ENCODE peak calls at places on chromosomes 12 and 14, in five cellular contexts. K is PC-3, N is fibroblast of lung, P is heart right ventricle, R is esophagus squamous epithelium. B is an unnamed sample. For H3K4me1 and H3K27me3, the result is how much of the 10 kb centered on the place peaks cover.

GRCh38 chr14:89618309-89618708 is 201.3 kb upstream of the FOXN3 start:
- DNase-seq in K (peak), N (peak), P (no peak), R (no peak), B (no peak)

GRCh38 chr12:32885831-32886230 is 10.7 kb downstream of the PKP2 start:
- DNase-seq in K (no peak), N (no peak), P (no peak), R (no peak), B (no peak)

GRCh38 chr14:31013841-31014240 is 11.6 kb upstream of the AP4S1 start:
- DNase-seq in K (no peak), N (no peak), P (no peak), R (no peak), B (no peak)

GRCh38 chr12:113221997-113222729 is 899 bp downstream of the TPCN1 start:
- DNase-seq in K (peak), N (no peak), P (no peak), R (no peak), B (no peak)

GRCh38 chr14:22266683-22267082 is 322.3 kb downstream of the DAD1 start:
- DNase-seq in K (peak), N (no peak), P (no peak), R (no peak), B (no peak)

GRCh38 chr12:51270067-51270846 is at the start of gene SMAGP:
- DNase-seq in K (peak), N (peak), P (peak), R (no peak), B (peak)

GRCh38 chr12:118025168-118025567 is 8.7 kb downstream of the RFC5 start:
- DNase-seq in K (no peak), N (no peak), P (no peak), R (no peak), B (no peak)

GRCh38 chr12:67915335-67915851 is 73.9 kb upstream of the IFNG-AS1 start:
- DNase-seq in K (no peak), N (no peak), P (no peak), R (no peak), B (no peak)

GRCh38 chr12:110270125-110270962 is 10.7 kb upstream of the ATP2A2 start:
- DNase-seq in K (peak), N (peak), P (peak), R (no peak), B (no peak)

GRCh38 chr12:119594399-119594730 is 791 bp downstream of the TMEM233 start:
- DNase-seq in K (no peak), N (no peak), P (no peak), R (no peak), B (no peak)

GRCh38 chr14:65412881-65413738 is 580 bp downstream of the FUT8 start:
- DNase-seq in K (peak), N (peak), P (peak), R (no peak), B (peak)

GRCh38 chr12:54208591-54208990 is 19.8 kb upstream of the SMUG1 start:
- DNase-seq in K (no peak), N (no peak), P (no peak), R (no peak), B (no peak)

GRCh38 chr12:57089259-57090245 is 638 bp downstream of the NAB2 start:
- DNase-seq in K (peak), N (peak), P (peak), R (no peak), B (peak)

GRCh38 chr14:68245146-68246073 is 425.8 kb downstream of the RAD51B start:
- DNase-seq in K (no peak), N (peak), P (peak), R (no peak), B (no peak)

GRCh38 chr12:45349911-45350310 is 134.0 kb downstream of the ANO6 start:
- DNase-seq in K (peak), N (peak), P (no peak), R (no peak), B (no peak)

GRCh38 chr14:25011095-25011494 is 38.9 kb downstream of the STXBP6 start:
- DNase-seq in K (no peak), N (no peak), P (no peak), R (no peak), B (no peak)

GRCh38 chr14:103427485-103428443 is 42.5 kb downstream of the MARK3 start:
- DNase-seq in K (peak), N (peak), P (peak), R (no peak), B (no peak)

GRCh38 chr14:76917759-76918175 is 91.6 kb downstream of the LRRC74A start:
- DNase-seq in K (no peak), N (no peak), P (peak), R (no peak), B (peak)

GRCh38 chr12:104370989-104371870 is 67.7 kb downstream of the EID3 start:
- DNase-seq in K (peak), N (no peak), P (no peak), R (no peak), B (no peak)

GRCh38 chr12:4251967-4252366 is 21.6 kb upstream of the CCND2 start:
- DNase-seq in K (no peak), N (no peak), P (no peak), R (no peak), B (no peak)

GRCh38 chr12:12349711-12350665 is at the start of gene MANSC1:
- DNase-seq in K (peak), N (peak), P (peak), R (no peak), B (peak)

GRCh38 chr14:19800282-19801117 is 3.1 kb upstream of the OR4N2 start:
- DNase-seq in K (no peak), N (no peak), P (no peak), R (no peak), B (peak)

GRCh38 chr12:51994959-51995358 is 11.8 kb upstream of the TAMALIN start:
- DNase-seq in K (no peak), N (no peak), P (no peak), R (no peak), B (no peak)

GRCh38 chr12:113667095-113667494 is 195.4 kb upstream of the LHX5 start:
- DNase-seq in K (no peak), N (no peak), P (no peak), R (no peak), B (no peak)

GRCh38 chr12:53950789-53951576 is 3.7 kb upstream of the HOXC12 start:
- DNase-seq in K (no peak), N (no peak), P (no peak), R (no peak), B (no peak)

GRCh38 chr12:49055978-49056754 is 4.4 kb downstream of the KMT2D start:
- DNase-seq in K (peak), N (peak), P (peak), R (peak), B (peak)

GRCh38 chr12:72574138-72574537 is 302.0 kb downstream of the TRHDE start:
- DNase-seq in K (peak), N (no peak), P (no peak), R (no peak), B (no peak)

GRCh38 chr14:76268013-76268376 is 107.9 kb upstream of the ESRRB start:
- DNase-seq in K (no peak), N (no peak), P (no peak), R (no peak), B (no peak)

GRCh38 chr12:93824514-93825500 is 147.6 kb downstream of the CRADD start:
- DNase-seq in K (no peak), N (no peak), P (no peak), R (no peak), B (no peak)

DNA sequence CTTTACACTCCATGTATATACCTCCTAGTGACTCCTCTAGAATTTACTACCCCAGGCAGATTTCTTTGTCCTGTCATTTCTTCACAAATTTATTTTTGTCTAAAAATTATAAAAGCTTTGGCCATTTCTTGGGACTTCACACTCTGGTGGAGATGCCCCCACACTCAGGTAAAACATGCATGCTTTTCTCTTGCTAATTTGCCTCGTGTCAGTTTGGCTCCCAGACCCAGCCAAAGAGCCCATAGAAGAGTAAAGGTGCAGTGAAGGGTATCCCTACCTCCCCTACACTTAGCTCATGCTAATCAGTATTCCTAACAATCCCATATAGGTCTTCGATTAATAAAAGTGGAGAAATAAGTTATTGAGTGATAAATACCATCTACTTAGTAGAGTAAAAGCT is 256.5 kb upstream of the KRR1 start:
- DNase-seq in K (no peak), N (no peak), P (no peak), R (no peak), B (no peak)
- H3K4me3 ChIP-seq in K (no peak), N (no peak), P (no peak), R (no peak), B (no peak)

GRCh38 chr12:88923631-88924030 is 343.4 kb upstream of the KITLG start:
- DNase-seq in K (no peak), N (no peak), P (no peak), R (no peak), B (no peak)

GRCh38 chr12:88924162-88924561 is 343.9 kb upstream of the KITLG start:
- DNase-seq in K (peak), N (no peak), P (no peak), R (no peak), B (no peak)

GRCh38 chr12:88922816-88923215 is 342.5 kb upstream of the KITLG start:
- DNase-seq in K (no peak), N (peak), P (no peak), R (no peak), B (no peak)

GRCh38 chr12:88921890-88922532 is 341.7 kb upstream of the KITLG start:
- DNase-seq in K (no peak), N (no peak), P (no peak), R (no peak), B (no peak)

DNA sequence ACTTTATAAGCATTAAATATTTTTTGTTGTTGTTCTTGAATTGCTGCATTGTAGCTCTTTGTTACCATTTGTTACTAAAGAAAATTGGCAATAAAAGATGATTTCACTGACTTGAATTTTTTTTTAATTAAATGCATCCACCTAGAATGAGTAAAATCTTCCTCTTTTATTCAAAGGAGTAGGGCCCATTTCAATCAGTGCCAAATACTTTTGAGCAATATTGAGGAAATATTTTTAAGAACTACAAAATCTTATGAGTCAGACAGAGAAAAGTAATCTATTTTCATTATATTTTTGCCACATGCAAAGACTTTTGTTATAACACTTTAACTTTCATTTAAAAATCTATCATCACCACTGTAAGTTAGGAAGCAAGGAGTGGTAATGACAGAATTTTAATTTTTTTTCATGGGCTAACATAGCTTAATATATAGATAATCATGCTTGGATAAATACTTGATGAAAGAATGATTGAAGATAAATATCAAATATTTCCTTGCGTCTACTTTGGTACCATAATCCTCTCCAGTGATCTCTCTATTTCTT is 345.2 kb upstream of the KITLG start:
- DNase-seq in K (peak), N (peak), P (no peak), R (no peak), B (no peak)
- H3K4me1 ChIP-seq in K (under half), N (under half), P (under half), R (under half), B (under half)

GRCh38 chr14:69260979-69261605 is 1.1 kb downstream of the GALNT16 start:
- DNase-seq in K (peak), N (no peak), P (no peak), R (no peak), B (no peak)
- H3K27me3 ChIP-seq in K (half or more), N (under half), P (under half), R (under half), B (half or more)

GRCh38 chr14:93708800-93709199 is 79.5 kb downstream of the PRIMA1 start:
- DNase-seq in K (no peak), N (no peak), P (no peak), R (no peak), B (no peak)
- H3K4me3 ChIP-seq in K (no peak), N (no peak), P (no peak), R (no peak), B (no peak)

DNA sequence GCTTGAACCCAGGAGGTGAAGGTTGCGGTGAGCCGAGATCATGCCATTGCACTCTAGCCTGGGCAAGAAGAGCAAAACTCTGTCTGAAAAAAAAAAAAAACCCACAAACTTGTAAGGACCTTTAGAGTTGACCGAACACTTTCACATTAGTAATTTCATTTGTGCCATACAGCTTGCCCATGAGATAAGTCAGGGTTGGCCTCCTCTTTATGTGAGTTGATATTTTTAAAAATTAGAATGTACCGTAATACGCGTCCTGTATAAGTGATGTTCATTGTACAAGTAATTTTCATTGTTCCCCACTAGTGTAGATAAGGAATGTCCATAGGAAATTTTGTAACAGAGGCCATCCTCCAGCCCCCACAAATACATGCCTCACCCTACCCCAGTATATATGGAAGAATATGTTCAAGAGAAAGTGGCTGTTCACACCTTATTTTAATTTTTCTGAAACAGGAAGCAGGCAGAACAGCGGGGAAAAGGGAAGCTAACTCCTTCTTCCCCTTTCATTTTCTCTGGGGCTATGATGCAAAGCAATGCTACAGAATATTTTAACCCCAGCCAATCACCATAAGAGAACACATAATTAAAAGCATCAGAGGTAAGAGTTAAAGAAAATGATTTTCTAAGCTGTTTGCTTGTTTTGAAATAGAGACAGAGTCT is 31.9 kb upstream of the HIF1A start:
- DNase-seq in K (no peak), N (no peak), P (no peak), R (no peak), B (no peak)
- H3K4me1 ChIP-seq in K (half or more), N (under half), P (under half), R (half or more), B (half or more)

B was measured in left lung.